ENCODE peak calls at places on chromosomes 3 and 15, in four cellular contexts. V is left ventricle myocardium inferior, O is GM12878, C is NB4. U is an unnamed sample.

GRCh38 chr3:96331341-96331740 is 483.1 kb upstream of the EPHA6 start:
- DNase-seq in V (no peak), O (no peak), C (peak; percentile 10), U (no peak)

GRCh38 chr3:47193871-47194859 is 30.3 kb upstream of the SETD2 start:
- DNase-seq in V (no peak), O (no peak), C (no peak), U (no peak)

GRCh38 chr15:75154461-75155062 is 47.1 kb upstream of the C15orf39 start:
- DNase-seq in V (no peak), O (no peak), C (no peak), U (no peak)

GRCh38 chr15:60580650-60581415 is 101.9 kb upstream of the ICE2 start:
- DNase-seq in V (no peak), O (no peak), C (no peak), U (no peak)

GRCh38 chr3:187112934-187113793 is 26.1 kb downstream of the RPL39L start:
- DNase-seq in V (no peak), O (no peak), C (peak; percentile 36), U (no peak)

GRCh38 chr15:65054333-65055200 is 9.4 kb downstream of the SLC51B start:
- DNase-seq in V (peak; percentile 77), O (no peak), C (peak; percentile 73), U (no peak)

GRCh38 chr3:170142373-170142772 is 39.2 kb downstream of the PHC3 start:
- DNase-seq in V (no peak), O (no peak), C (no peak), U (no peak)

GRCh38 chr15:41494190-41494921 is 682 bp downstream of the ITPKA start:
- DNase-seq in V (no peak), O (no peak), C (peak; percentile 64), U (no peak)

GRCh38 chr3:22713936-22714335 is 489.2 kb upstream of the UBE2E2 start:
- DNase-seq in V (no peak), O (no peak), C (peak; percentile 84), U (no peak)

GRCh38 chr15:35393403-35393802 is 152.6 kb downstream of the DPH6 start:
- DNase-seq in V (no peak), O (no peak), C (no peak), U (peak; percentile 12)

GRCh38 chr3:180433172-180433571 is 168.8 kb upstream of the TTC14 start:
- DNase-seq in V (no peak), O (no peak), C (no peak), U (peak; percentile 57)

GRCh38 chr3:68468695-68469375 is 463.5 kb downstream of the TAFA4 start:
- DNase-seq in V (no peak), O (no peak), C (no peak), U (no peak)

GRCh38 chr15:80375968-80376891 is 28.0 kb upstream of the ARNT2 start:
- DNase-seq in V (no peak), O (no peak), C (no peak), U (no peak)

GRCh38 chr15:101010781-101011180 is 91.6 kb downstream of the LRRK1 start:
- DNase-seq in V (no peak), O (no peak), C (no peak), U (no peak)

GRCh38 chr3:191051037-191051436 is 148.0 kb upstream of the OSTN start:
- DNase-seq in V (no peak), O (no peak), C (peak; percentile 26), U (no peak)

GRCh38 chr3:100932491-100932890 is 60.7 kb downstream of the ABI3BP start:
- DNase-seq in V (no peak), O (no peak), C (no peak), U (no peak)

GRCh38 chr3:99413504-99413903 is 224.9 kb upstream of the COL8A1 start:
- DNase-seq in V (no peak), O (no peak), C (no peak), U (no peak)

GRCh38 chr15:48904758-48905157 is 26.8 kb downstream of the EID1 start:
- DNase-seq in V (no peak), O (no peak), C (no peak), U (no peak)

DNA sequence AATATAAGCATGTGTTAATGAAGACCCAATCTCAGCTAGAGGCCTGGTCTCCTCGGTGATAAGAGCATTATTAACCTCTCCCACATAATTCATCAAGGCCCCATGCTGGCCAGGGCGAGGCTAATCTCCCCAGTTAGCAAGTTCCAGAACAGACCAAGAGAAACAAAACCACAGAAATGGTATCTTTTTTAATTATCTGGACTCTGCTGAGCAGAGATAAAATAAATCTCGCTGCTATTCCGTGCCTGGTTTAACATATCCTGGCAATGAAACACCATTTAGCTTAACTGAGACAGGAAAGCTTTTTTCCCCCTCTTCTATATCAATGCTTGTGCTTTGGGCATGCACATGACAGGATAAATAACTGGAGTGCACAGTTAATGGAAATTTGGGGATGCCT is 72.5 kb upstream of the ARHGEF3 start:
- DNase-seq in V (no peak), O (no peak), C (no peak), U (no peak)
- H3K4me3 ChIP-seq in V (no peak overlapping the region), O (no peak overlapping the region), C (no peak overlapping the region), U (no peak overlapping the region)

GRCh38 chr3:142595951-142596725 is at the start of gene PLS1:
- DNase-seq in V (peak; percentile 80), O (peak; percentile 37), C (peak; percentile 90), U (no peak)
- TF ChIP-seq CTCF in V (peak; percentile 12), O (no peak), C (no peak), U (no peak)

GRCh38 chr3:4981688-4982494 is 2.7 kb downstream of the BHLHE40 start:
- DNase-seq in V (no peak), O (no peak), C (peak; percentile 75), U (no peak)

GRCh38 chr3:4979401-4980228 is at the start of gene BHLHE40:
- DNase-seq in V (peak; percentile 46), O (no peak), C (peak; percentile 56), U (no peak)

GRCh38 chr3:4982773-4983738 is 3.8 kb downstream of the BHLHE40 start:
- DNase-seq in V (no peak), O (no peak), C (peak; percentile 60), U (no peak)

GRCh38 chr3:4980229-4981159 is 1.3 kb downstream of the BHLHE40 start:
- DNase-seq in V (peak; percentile 92), O (peak; percentile 66), C (peak; percentile 94), U (no peak)

DNA sequence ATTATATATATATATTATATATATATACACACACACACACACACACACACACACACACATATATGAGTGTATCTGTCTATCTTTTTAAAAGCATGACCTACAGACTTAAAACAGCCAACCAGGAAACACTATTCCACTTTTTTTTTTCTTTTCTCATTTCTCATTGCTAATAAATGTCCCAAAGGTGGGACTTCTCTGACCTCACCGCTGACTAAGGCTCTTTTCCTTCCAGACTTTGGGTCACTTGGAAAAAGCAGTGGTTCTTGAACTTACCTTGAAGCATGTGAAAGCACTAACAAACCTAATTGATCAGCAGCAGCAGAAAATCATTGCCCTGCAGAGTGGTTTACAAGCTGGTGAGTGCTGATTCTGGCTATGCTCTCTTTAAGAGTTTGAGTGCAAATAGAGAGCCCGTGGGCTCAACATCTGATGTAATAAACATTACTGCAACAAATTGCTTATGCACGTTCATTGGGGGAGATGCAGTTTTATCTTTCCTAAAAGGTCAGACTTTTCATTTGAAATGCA is 2.0 kb downstream of the BHLHE40 start:
- DNase-seq in V (no peak), O (no peak), C (peak; percentile 60), U (no peak)
- H3K4me3 ChIP-seq in V (peak overlapping the region; percentile 98), O (peak overlapping the region; percentile 81), C (peak overlapping the region; percentile 85), U (peak overlapping the region; percentile 99)

DNA sequence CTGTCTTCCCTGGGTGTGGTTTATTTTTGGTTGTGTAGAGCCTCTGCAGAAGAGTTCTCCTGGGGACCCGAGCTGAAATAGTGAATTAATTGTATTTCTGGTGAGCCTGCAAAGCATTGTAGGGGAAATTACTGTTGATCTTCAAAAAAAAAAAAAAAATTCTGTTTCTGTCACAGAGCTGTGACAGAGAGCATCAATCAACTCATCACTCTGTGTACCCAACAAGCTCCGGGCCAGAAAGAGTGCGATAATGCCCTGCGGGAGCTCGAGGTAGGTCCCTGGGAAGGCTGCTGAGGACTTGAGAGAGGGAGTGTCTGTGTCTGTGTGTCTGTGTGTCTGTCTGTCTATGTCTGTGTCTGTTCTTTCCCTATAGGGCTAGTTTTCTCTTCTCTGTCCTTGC is 294.4 kb upstream of the TPM1 start:
- DNase-seq in V (no peak), O (no peak), C (no peak), U (no peak)
- TF ChIP-seq CTCF in V (no peak), O (no peak), C (no peak), U (no peak)

DNA sequence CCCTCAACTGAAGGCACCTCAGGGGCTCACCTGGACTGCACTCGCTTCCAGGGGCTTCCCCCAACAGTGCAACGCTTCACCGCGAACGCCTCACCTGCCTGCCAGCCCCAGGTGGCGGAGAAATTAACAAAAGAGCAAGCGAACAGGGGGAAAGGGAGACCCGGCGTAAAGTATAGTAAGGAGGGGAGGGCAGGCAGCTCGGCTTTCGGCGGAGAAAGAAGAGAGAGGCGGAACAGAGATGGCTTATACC is 473 bp downstream of the MB21D2 start:
- DNase-seq in V (no peak), O (no peak), C (no peak), U (no peak)
- H3K4me3 ChIP-seq in V (peak overlapping the region; percentile 78), O (peak overlapping the region; percentile 85), C (no peak overlapping the region), U (peak overlapping the region; percentile 97)

DNA sequence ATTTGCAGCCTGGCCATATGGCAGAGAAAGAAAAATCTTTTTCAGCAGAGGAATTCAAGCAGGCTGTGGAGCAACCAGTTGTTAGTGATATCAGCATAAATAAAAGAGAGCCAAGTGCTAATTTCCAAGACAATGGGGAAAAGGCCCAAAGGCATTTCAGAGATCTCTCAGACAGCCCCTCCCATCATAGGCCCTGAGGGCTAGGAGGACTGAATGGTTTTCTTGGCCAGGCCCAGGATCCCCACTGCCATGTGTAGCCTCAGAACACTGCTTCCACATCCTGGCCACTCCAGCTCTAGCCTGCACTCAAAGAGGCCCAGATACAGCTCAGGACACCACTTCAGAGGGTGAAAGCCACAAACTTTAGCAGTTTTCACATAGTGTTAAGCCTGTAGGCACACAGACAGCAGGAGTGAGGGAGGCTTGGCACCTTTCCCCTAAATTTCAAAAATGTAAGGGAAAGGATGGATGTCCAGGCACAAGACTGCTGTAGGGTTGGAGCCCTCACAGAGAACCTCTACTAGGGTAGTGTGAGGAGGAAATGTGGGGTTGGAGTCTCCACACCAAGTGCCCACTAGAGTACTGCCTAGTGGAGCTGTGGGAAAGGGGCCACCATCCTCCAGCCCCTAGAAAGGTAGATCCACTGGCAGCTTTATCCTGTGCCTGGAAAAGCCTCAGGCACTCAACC is 191.4 kb downstream of the TBL1XR1 start:
- DNase-seq in V (no peak), O (no peak), C (no peak), U (no peak)
- TF ChIP-seq CTCF in V (no peak), O (no peak), C (no peak), U (no peak)

GRCh38 chr3:115658032-115658336 is 34.7 kb downstream of the GAP43 start:
- DNase-seq in V (no peak), O (no peak), C (no peak), U (no peak)
- H3K4me3 ChIP-seq in V (peak overlapping the region; percentile 77), O (peak overlapping the region; percentile 77), C (peak overlapping the region; percentile 76), U (peak overlapping the region; percentile 57)

DNA sequence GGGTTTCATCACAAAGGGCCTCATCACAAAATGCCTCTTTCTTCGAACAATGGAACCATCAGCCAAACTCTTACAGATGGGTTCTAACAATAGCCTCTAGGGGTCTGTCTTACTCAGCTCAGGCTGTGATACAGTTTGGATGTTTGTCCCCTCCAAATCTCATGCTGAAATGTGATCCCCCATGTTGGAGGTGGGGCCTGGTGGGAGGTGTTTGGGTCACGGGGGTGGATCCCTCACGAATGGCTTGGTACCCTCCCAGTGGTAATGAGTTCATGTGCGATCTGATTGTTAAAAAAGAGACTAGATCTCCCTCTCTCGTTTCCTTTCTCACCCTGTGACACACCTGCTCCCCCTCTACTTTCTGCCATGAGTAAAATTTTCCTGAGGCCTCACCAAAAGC is 47.9 kb upstream of the LIPC start:
- DNase-seq in V (no peak), O (no peak), C (no peak), U (no peak)
- TF ChIP-seq CTCF in V (no peak), O (peak; percentile 5), C (no peak), U (no peak)

U was measured in AG04449.